ENCODE peak calls at places on chromosomes 12 and 14, in four cellular contexts. W is Peyer's patch, F is choroid plexus epithelial cell, G is lower lobe of right lung. Q is an unnamed sample.

GRCh38 chr14:102442241-102443211 is 67.0 kb downstream of the ANKRD9 start:
- DNase-seq in F (no peak), G (no peak), W (peak; percentile 84), Q (peak; percentile 58)

GRCh38 chr14:85595981-85596380 is 66.0 kb downstream of the FLRT2 start:
- DNase-seq in W (no peak), F (no peak), G (no peak), Q (no peak)

GRCh38 chr14:20478915-20479314 is 9.7 kb downstream of the PNP start:
- DNase-seq in G (no peak), F (no peak), W (no peak), Q (no peak)

GRCh38 chr12:47774664-47775063 is 1.6 kb downstream of the SLC48A1 start:
- DNase-seq in G (peak; percentile 37), W (no peak), F (no peak), Q (no peak)

GRCh38 chr14:75928587-75929230 is 53.1 kb downstream of the TGFB3 start:
- DNase-seq in F (peak; percentile 60), W (no peak), G (no peak), Q (no peak)

GRCh38 chr12:79422060-79422812 is 268.5 kb downstream of the PAWR start:
- DNase-seq in W (no peak), G (no peak), F (peak; percentile 70), Q (peak; percentile 60)

GRCh38 chr12:124213606-124214347 is 81.1 kb upstream of the RFLNA start:
- DNase-seq in W (no peak), G (no peak), F (peak; percentile 93), Q (no peak)

GRCh38 chr12:98939350-98939749 is 294.3 kb downstream of the APAF1 start:
- DNase-seq in F (peak; percentile 77), W (no peak), G (no peak), Q (peak; percentile 51)

GRCh38 chr12:82411561-82412230 is 53.4 kb downstream of the METTL25 start:
- DNase-seq in W (no peak), G (no peak), F (peak; percentile 12), Q (peak; percentile 2)

GRCh38 chr14:71629250-71629649 is 303.0 kb upstream of the RGS6 start:
- DNase-seq in F (no peak), W (no peak), G (no peak), Q (no peak)

GRCh38 chr14:103880334-103880985 is 33.1 kb upstream of the PPP1R13B start:
- DNase-seq in W (peak; percentile 79), F (peak; percentile 66), G (peak; percentile 90), Q (peak; percentile 34)

GRCh38 chr12:109961612-109962011 is 34.6 kb downstream of the GIT2 start:
- DNase-seq in F (no peak), W (no peak), G (no peak), Q (no peak)

GRCh38 chr12:110109037-110109836 is 14.9 kb upstream of the IFT81 start:
- DNase-seq in G (peak; percentile 73), F (peak; percentile 99), W (no peak), Q (peak; percentile 89)

GRCh38 chr14:89033756-89034155 is 209.3 kb downstream of the TTC8 start:
- DNase-seq in G (no peak), W (no peak), F (no peak), Q (no peak)

GRCh38 chr12:60992087-60992486 is 1268.1 kb upstream of the USP15 start:
- DNase-seq in W (no peak), G (no peak), F (no peak), Q (no peak)

GRCh38 chr12:42588308-42588836 is 1.2 kb downstream of the PRICKLE1 start:
- DNase-seq in F (peak; percentile 38), G (no peak), W (no peak), Q (peak; percentile 8)

GRCh38 chr12:120115692-120116442 is 686 bp downstream of the RAB35 start:
- DNase-seq in F (peak; percentile 50), W (no peak), G (peak; percentile 62), Q (peak; percentile 38)

GRCh38 chr12:85076688-85077430 is 40.7 kb downstream of the LRRIQ1 start:
- DNase-seq in W (no peak), G (no peak), F (peak; percentile 97), Q (peak; percentile 94)

GRCh38 chr12:82838123-82838522 is 151.4 kb downstream of the TMTC2 start:
- DNase-seq in F (no peak), W (no peak), G (no peak), Q (no peak)

GRCh38 chr12:118436986-118437385 is 60.6 kb downstream of the SUDS3 start:
- DNase-seq in G (no peak), F (peak; percentile 21), W (no peak), Q (no peak)

GRCh38 chr14:37116933-37117844 is 55.2 kb downstream of the SLC25A21 start:
- DNase-seq in F (peak; percentile 91), G (no peak), W (no peak), Q (peak; percentile 85)

GRCh38 chr14:85281921-85282320 is 248.0 kb upstream of the FLRT2 start:
- DNase-seq in F (peak; percentile 26), W (no peak), G (no peak), Q (no peak)

GRCh38 chr12:72141381-72141780 is 130.8 kb upstream of the TRHDE start:
- DNase-seq in W (no peak), F (peak; percentile 33), G (no peak), Q (no peak)

GRCh38 chr12:128798543-128799341 is 25.0 kb downstream of the SLC15A4 start:
- DNase-seq in G (peak; percentile 35), W (no peak), F (peak; percentile 36), Q (no peak)
- TF ChIP-seq CTCF in G (no peak), W (peak; percentile 28), F (peak; percentile 31), Q (no peak)

DNA sequence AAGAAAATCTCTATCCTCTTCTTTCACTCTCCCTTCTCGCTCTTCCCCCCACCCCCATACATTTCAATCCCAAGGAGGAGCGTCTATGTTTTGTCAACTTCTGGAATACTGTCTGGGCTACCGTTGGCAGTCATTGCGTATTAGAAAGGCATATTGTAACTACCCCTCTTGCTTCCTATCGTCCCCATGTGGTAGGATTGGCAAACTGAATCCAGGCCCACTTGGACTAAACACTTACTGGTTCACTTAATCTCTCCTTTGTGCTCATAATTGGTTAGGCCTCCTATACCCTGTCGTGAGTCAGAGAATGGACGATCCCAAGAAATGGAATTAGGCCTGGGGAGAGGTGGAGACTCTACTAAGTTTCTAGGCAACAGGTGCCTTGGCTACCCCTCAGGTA is 68.8 kb upstream of the SLC8A3 start:
- DNase-seq in W (no peak), G (no peak), F (no peak), Q (peak; percentile 41)
- H3K4me3 ChIP-seq in W (no peak overlapping the region), G (no peak overlapping the region), F (no peak overlapping the region), Q (no peak overlapping the region)

GRCh38 chr12:5969974-5970690 is 25.1 kb upstream of the ANO2 start:
- DNase-seq in W (no peak), G (no peak), F (no peak), Q (no peak)
- TF ChIP-seq CTCF in W (no peak), G (no peak), F (peak; percentile 15), Q (no peak)

GRCh38 chr12:12356467-12356885 is 402 bp upstream of the BORCS5 start:
- DNase-seq in G (no peak), F (no peak), W (no peak), Q (no peak)

GRCh38 chr12:12353807-12354206 is 3.1 kb upstream of the BORCS5 start:
- DNase-seq in W (no peak), F (no peak), G (no peak), Q (no peak)

GRCh38 chr12:12353276-12353675 is 3.2 kb upstream of the MANSC1 start:
- DNase-seq in W (no peak), F (no peak), G (no peak), Q (no peak)

GRCh38 chr12:12349711-12350665 is at the start of gene MANSC1:
- DNase-seq in G (peak; percentile 86), F (peak; percentile 25), W (peak; percentile 84), Q (peak; percentile 58)

GRCh38 chr12:12350868-12351463 is 924 bp upstream of the MANSC1 start:
- DNase-seq in W (no peak), G (no peak), F (no peak), Q (peak; percentile 84)
- H3K4me3 ChIP-seq in W (peak overlapping the region; percentile 78), G (no peak overlapping the region), F (no peak overlapping the region), Q (no peak overlapping the region)

GRCh38 chr14:76964695-76965094 is 63.8 kb downstream of the IRF2BPL start:
- DNase-seq in G (no peak), W (no peak), F (no peak), Q (no peak)

GRCh38 chr14:76965232-76965631 is 63.3 kb downstream of the IRF2BPL start:
- DNase-seq in G (no peak), W (no peak), F (no peak), Q (no peak)

GRCh38 chr14:76966535-76966934 is 62.0 kb downstream of the IRF2BPL start:
- DNase-seq in F (no peak), G (no peak), W (no peak), Q (no peak)

GRCh38 chr14:76967788-76968187 is 60.7 kb downstream of the IRF2BPL start:
- DNase-seq in F (no peak), G (no peak), W (no peak), Q (no peak)

DNA sequence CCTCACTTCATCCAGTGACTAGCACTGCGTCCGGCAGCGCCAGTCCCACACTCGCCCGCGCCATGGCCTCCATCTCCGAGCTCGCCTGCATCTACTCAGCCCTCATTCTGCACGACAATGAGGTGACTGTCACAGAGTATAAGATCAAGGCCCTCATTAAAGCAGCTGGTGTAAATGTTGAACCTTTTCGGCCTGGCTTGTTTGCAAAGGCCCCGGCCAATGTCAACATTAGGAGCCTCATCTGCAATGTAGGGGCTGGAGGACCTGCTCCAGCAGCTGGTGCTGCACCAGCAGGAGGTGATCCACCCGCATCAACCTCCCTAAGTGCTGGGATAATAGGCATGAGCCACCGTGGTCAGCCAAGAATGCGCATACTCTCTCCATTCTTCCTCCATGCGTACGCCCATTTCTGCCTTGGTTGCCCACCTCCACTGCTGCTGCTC is 59.9 kb downstream of the IRF2BPL start:
- DNase-seq in F (no peak), W (no peak), G (no peak), Q (no peak)
- TF ChIP-seq CTCF in F (no peak), W (no peak), G (no peak), Q (no peak)

GRCh38 chr12:666766-667308 is 3.6 kb upstream of the NINJ2 start:
- DNase-seq in F (no peak), W (no peak), G (no peak), Q (peak; percentile 35)
- H3K4me3 ChIP-seq in F (no peak overlapping the region), W (no peak overlapping the region), G (no peak overlapping the region), Q (no peak overlapping the region)

DNA sequence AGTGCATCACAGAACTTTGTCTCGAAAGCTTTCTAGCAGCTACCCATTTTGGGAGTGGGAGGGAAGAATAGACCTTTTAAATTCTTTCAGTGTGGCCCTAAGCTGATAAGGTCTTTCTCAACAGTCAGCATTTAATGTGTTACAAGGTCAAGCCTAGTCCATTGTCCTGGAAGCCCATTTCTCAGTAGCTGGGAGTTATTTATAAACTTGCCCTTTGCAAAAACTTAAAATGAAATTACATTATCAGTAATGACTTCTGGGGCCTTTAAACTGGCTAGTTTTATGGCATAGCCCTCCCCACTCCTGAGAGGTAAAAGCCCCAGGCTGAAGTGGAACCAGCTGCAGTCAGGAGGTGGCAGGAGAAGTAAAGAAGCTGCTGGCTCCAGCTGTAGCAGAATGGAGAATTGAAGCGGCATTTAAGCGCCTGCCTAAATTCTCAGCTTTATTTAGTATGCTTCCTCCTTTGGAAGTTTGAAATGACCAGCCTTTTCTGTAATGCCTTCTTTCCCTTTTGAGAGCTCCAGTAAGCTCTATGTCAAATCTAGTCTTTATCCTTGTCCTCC is 12.4 kb downstream of the COPZ1 start:
- DNase-seq in W (no peak), G (no peak), F (no peak), Q (no peak)
- TF ChIP-seq CTCF in W (no peak), G (no peak), F (peak; percentile 28), Q (no peak)